ENCODE peak calls at places on chromosomes 13 and 19, in eight cellular contexts. One of them, this sample, is unnamed.

GRCh38 chr19:16429066-16429758 is 42.6 kb downstream of the EPS15L1 start:
- DNase-seq in DMS53: no peak
- DNase-seq in heart left ventricle: peak; percentile 75
- DNase-seq in Calu3: no peak
- DNase-seq in epithelial cell of esophagus: peak; percentile 86
- DNase-seq in activated naive CD4-positive, alpha-beta T cell treated with anti-CD3 and anti-CD28 coated beads for 36 hours: no peak
- DNase-seq in cardiac fibroblast: no peak
- DNase-seq in AG08396: no peak
- DNase-seq in this sample: peak; percentile 78

GRCh38 chr13:48730971-48731658 is 77.4 kb downstream of the CYSLTR2 start:
- DNase-seq in activated naive CD4-positive, alpha-beta T cell treated with anti-CD3 and anti-CD28 coated beads for 36 hours: peak; percentile 35
- DNase-seq in DMS53: no peak
- DNase-seq in heart left ventricle: no peak
- DNase-seq in epithelial cell of esophagus: peak; percentile 89
- DNase-seq in Calu3: no peak
- DNase-seq in cardiac fibroblast: peak; percentile 88
- DNase-seq in AG08396: no peak
- DNase-seq in this sample: no peak

GRCh38 chr19:18604820-18605159 is 1.8 kb downstream of the CRLF1 start:
- DNase-seq in heart left ventricle: no peak
- DNase-seq in cardiac fibroblast: no peak
- DNase-seq in DMS53: no peak
- DNase-seq in activated naive CD4-positive, alpha-beta T cell treated with anti-CD3 and anti-CD28 coated beads for 36 hours: no peak
- DNase-seq in epithelial cell of esophagus: no peak
- DNase-seq in AG08396: no peak
- DNase-seq in Calu3: no peak
- DNase-seq in this sample: no peak

GRCh38 chr13:75153834-75154233 is 328.1 kb downstream of the TBC1D4 start:
- DNase-seq in activated naive CD4-positive, alpha-beta T cell treated with anti-CD3 and anti-CD28 coated beads for 36 hours: no peak
- DNase-seq in cardiac fibroblast: peak; percentile 81
- DNase-seq in epithelial cell of esophagus: no peak
- DNase-seq in heart left ventricle: no peak
- DNase-seq in DMS53: no peak
- DNase-seq in Calu3: no peak
- DNase-seq in AG08396: no peak
- DNase-seq in this sample: no peak

GRCh38 chr13:113764793-113765190 is 5.8 kb downstream of the TMEM255B start:
- DNase-seq in DMS53: no peak
- DNase-seq in heart left ventricle: peak; percentile 1
- DNase-seq in cardiac fibroblast: no peak
- DNase-seq in AG08396: no peak
- DNase-seq in Calu3: no peak
- DNase-seq in activated naive CD4-positive, alpha-beta T cell treated with anti-CD3 and anti-CD28 coated beads for 36 hours: no peak
- DNase-seq in epithelial cell of esophagus: no peak
- DNase-seq in this sample: peak; percentile 23

GRCh38 chr19:1237027-1237659 is 662 bp downstream of the CBARP start:
- DNase-seq in epithelial cell of esophagus: no peak
- DNase-seq in AG08396: peak; percentile 77
- DNase-seq in cardiac fibroblast: peak; percentile 20
- DNase-seq in DMS53: peak; percentile 50
- DNase-seq in activated naive CD4-positive, alpha-beta T cell treated with anti-CD3 and anti-CD28 coated beads for 36 hours: no peak
- DNase-seq in Calu3: no peak
- DNase-seq in heart left ventricle: no peak
- DNase-seq in this sample: no peak

GRCh38 chr19:6639439-6639838 is 30.5 kb downstream of the TNFSF14 start:
- DNase-seq in epithelial cell of esophagus: peak; percentile 11
- DNase-seq in DMS53: no peak
- DNase-seq in AG08396: no peak
- DNase-seq in Calu3: no peak
- DNase-seq in activated naive CD4-positive, alpha-beta T cell treated with anti-CD3 and anti-CD28 coated beads for 36 hours: peak; percentile 50
- DNase-seq in cardiac fibroblast: peak; percentile 27
- DNase-seq in heart left ventricle: no peak
- DNase-seq in this sample: no peak

GRCh38 chr13:22198656-22199217 is 527.9 kb downstream of the FGF9 start:
- DNase-seq in cardiac fibroblast: no peak
- DNase-seq in epithelial cell of esophagus: no peak
- DNase-seq in heart left ventricle: no peak
- DNase-seq in AG08396: peak; percentile 20
- DNase-seq in Calu3: no peak
- DNase-seq in DMS53: no peak
- DNase-seq in activated naive CD4-positive, alpha-beta T cell treated with anti-CD3 and anti-CD28 coated beads for 36 hours: no peak
- DNase-seq in this sample: no peak

GRCh38 chr19:2478756-2479555 is 3.0 kb downstream of the GADD45B start:
- DNase-seq in Calu3: peak; percentile 60
- DNase-seq in heart left ventricle: peak; percentile 86
- DNase-seq in DMS53: peak; percentile 62
- DNase-seq in epithelial cell of esophagus: peak; percentile 88
- DNase-seq in AG08396: peak; percentile 76
- DNase-seq in cardiac fibroblast: peak; percentile 87
- DNase-seq in activated naive CD4-positive, alpha-beta T cell treated with anti-CD3 and anti-CD28 coated beads for 36 hours: peak; percentile 85
- DNase-seq in this sample: peak; percentile 90

GRCh38 chr19:45809643-45810159 is 5.4 kb downstream of the RSPH6A start:
- DNase-seq in AG08396: no peak
- DNase-seq in activated naive CD4-positive, alpha-beta T cell treated with anti-CD3 and anti-CD28 coated beads for 36 hours: peak; percentile 34
- DNase-seq in epithelial cell of esophagus: peak; percentile 60
- DNase-seq in Calu3: no peak
- DNase-seq in heart left ventricle: no peak
- DNase-seq in cardiac fibroblast: peak; percentile 81
- DNase-seq in DMS53: peak; percentile 97
- DNase-seq in this sample: no peak

GRCh38 chr19:52307275-52307674 is 10.3 kb downstream of the ZNF480 start:
- DNase-seq in AG08396: no peak
- DNase-seq in epithelial cell of esophagus: peak; percentile 8
- DNase-seq in DMS53: peak; percentile 35
- DNase-seq in heart left ventricle: no peak
- DNase-seq in activated naive CD4-positive, alpha-beta T cell treated with anti-CD3 and anti-CD28 coated beads for 36 hours: no peak
- DNase-seq in cardiac fibroblast: peak; percentile 38
- DNase-seq in Calu3: no peak
- DNase-seq in this sample: no peak

GRCh38 chr13:31930901-31931522 is 100.6 kb upstream of the FRY start:
- DNase-seq in epithelial cell of esophagus: peak; percentile 38
- DNase-seq in AG08396: no peak
- DNase-seq in DMS53: peak; percentile 56
- DNase-seq in Calu3: no peak
- DNase-seq in heart left ventricle: no peak
- DNase-seq in activated naive CD4-positive, alpha-beta T cell treated with anti-CD3 and anti-CD28 coated beads for 36 hours: peak; percentile 22
- DNase-seq in cardiac fibroblast: no peak
- DNase-seq in this sample: no peak

GRCh38 chr19:38421856-38422255 is 4.2 kb downstream of the RASGRP4 start:
- DNase-seq in Calu3: no peak
- DNase-seq in heart left ventricle: no peak
- DNase-seq in epithelial cell of esophagus: no peak
- DNase-seq in cardiac fibroblast: no peak
- DNase-seq in DMS53: no peak
- DNase-seq in AG08396: no peak
- DNase-seq in activated naive CD4-positive, alpha-beta T cell treated with anti-CD3 and anti-CD28 coated beads for 36 hours: no peak
- DNase-seq in this sample: no peak

GRCh38 chr13:32838985-32839384 is 177.2 kb upstream of the KL start:
- DNase-seq in Calu3: no peak
- DNase-seq in AG08396: peak; percentile 25
- DNase-seq in DMS53: peak; percentile 96
- DNase-seq in activated naive CD4-positive, alpha-beta T cell treated with anti-CD3 and anti-CD28 coated beads for 36 hours: peak; percentile 29
- DNase-seq in cardiac fibroblast: peak; percentile 17
- DNase-seq in heart left ventricle: no peak
- DNase-seq in epithelial cell of esophagus: no peak
- DNase-seq in this sample: no peak